ENCODE peak calls at places on chromosomes 4 and X, in seven cellular contexts. One of them, this sample, is unnamed.

GRCh38 chrX:94635003-94635402 is 961.0 kb downstream of the FAM133A start:
- DNase-seq in K562: no peak
- DNase-seq in HepG2: no peak
- DNase-seq in GM12892: no peak
- DNase-seq in H1: no peak
- DNase-seq in GM12878: no peak
- DNase-seq in SK-N-SH: no peak
- DNase-seq in this sample: no peak

GRCh38 chr4:108036252-108036651 is 46.6 kb downstream of the HADH start:
- DNase-seq in H1: no peak
- DNase-seq in SK-N-SH: no peak
- DNase-seq in HepG2: no peak
- DNase-seq in GM12878: no peak
- DNase-seq in K562: no peak
- DNase-seq in GM12892: peak
- DNase-seq in this sample: peak

GRCh38 chr4:4443821-4444220 is 56.9 kb downstream of the NSG1 start:
- DNase-seq in HepG2: no peak
- DNase-seq in H1: no peak
- DNase-seq in SK-N-SH: no peak
- DNase-seq in GM12878: no peak
- DNase-seq in GM12892: no peak
- DNase-seq in K562: peak
- DNase-seq in this sample: no peak

GRCh38 chrX:150094996-150095395 is 156.7 kb upstream of the EOLA2 start:
- DNase-seq in SK-N-SH: no peak
- DNase-seq in GM12892: no peak
- DNase-seq in HepG2: no peak
- DNase-seq in GM12878: no peak
- DNase-seq in K562: no peak
- DNase-seq in H1: no peak
- DNase-seq in this sample: no peak

GRCh38 chr4:88078592-88078991 is 71.2 kb downstream of the PKD2 start:
- DNase-seq in K562: no peak
- DNase-seq in HepG2: no peak
- DNase-seq in GM12892: no peak
- DNase-seq in GM12878: no peak
- DNase-seq in SK-N-SH: no peak
- DNase-seq in H1: no peak
- DNase-seq in this sample: no peak

GRCh38 chr4:169115897-169116254 is 105.8 kb upstream of the CBR4 start:
- DNase-seq in H1: no peak
- DNase-seq in GM12892: no peak
- DNase-seq in K562: no peak
- DNase-seq in SK-N-SH: no peak
- DNase-seq in HepG2: no peak
- DNase-seq in GM12878: no peak
- DNase-seq in this sample: no peak

GRCh38 chr4:151322565-151322964 is 2.8 kb downstream of the SH3D19 start:
- DNase-seq in H1: no peak
- DNase-seq in GM12892: no peak
- DNase-seq in SK-N-SH: no peak
- DNase-seq in GM12878: no peak
- DNase-seq in K562: no peak
- DNase-seq in HepG2: no peak
- DNase-seq in this sample: no peak

GRCh38 chrX:66039916-66040315 is at the start of gene VSIG4:
- DNase-seq in K562: no peak
- DNase-seq in GM12892: no peak
- DNase-seq in HepG2: no peak
- DNase-seq in H1: no peak
- DNase-seq in GM12878: no peak
- DNase-seq in SK-N-SH: no peak
- DNase-seq in this sample: no peak

GRCh38 chr4:151035321-151035720 is 20.2 kb upstream of the LRBA start:
- DNase-seq in K562: no peak
- DNase-seq in HepG2: peak
- DNase-seq in SK-N-SH: no peak
- DNase-seq in GM12892: no peak
- DNase-seq in H1: no peak
- DNase-seq in GM12878: no peak
- DNase-seq in this sample: no peak

GRCh38 chr4:36242629-36243354 is 1.5 kb downstream of the ARAP2 start:
- DNase-seq in HepG2: no peak
- DNase-seq in GM12878: no peak
- DNase-seq in H1: no peak
- DNase-seq in GM12892: no peak
- DNase-seq in SK-N-SH: no peak
- DNase-seq in K562: no peak
- DNase-seq in this sample: no peak

GRCh38 chr4:70714061-70714468 is 7.7 kb upstream of the RUFY3 start:
- DNase-seq in HepG2: peak
- DNase-seq in GM12892: no peak
- DNase-seq in SK-N-SH: no peak
- DNase-seq in H1: no peak
- DNase-seq in K562: no peak
- DNase-seq in GM12878: no peak
- DNase-seq in this sample: no peak

GRCh38 chr4:148210661-148211060 is 231.6 kb downstream of the NR3C2 start:
- DNase-seq in HepG2: no peak
- DNase-seq in SK-N-SH: no peak
- DNase-seq in H1: no peak
- DNase-seq in GM12878: no peak
- DNase-seq in GM12892: no peak
- DNase-seq in K562: no peak
- DNase-seq in this sample: no peak

GRCh38 chr4:77651820-77652219 is 46.2 kb downstream of the CXCL13 start:
- DNase-seq in SK-N-SH: no peak
- DNase-seq in GM12878: no peak
- DNase-seq in HepG2: no peak
- DNase-seq in K562: no peak
- DNase-seq in H1: no peak
- DNase-seq in GM12892: no peak
- DNase-seq in this sample: no peak

GRCh38 chrX:74788545-74789086 is 136.6 kb downstream of the NEXMIF start:
- DNase-seq in SK-N-SH: peak
- DNase-seq in H1: no peak
- DNase-seq in HepG2: no peak
- DNase-seq in K562: no peak
- DNase-seq in GM12892: no peak
- DNase-seq in GM12878: no peak
- DNase-seq in this sample: no peak

GRCh38 chrX:121558886-121559285 is 511.5 kb downstream of the GLUD2 start:
- DNase-seq in SK-N-SH: no peak
- DNase-seq in GM12892: no peak
- DNase-seq in GM12878: no peak
- DNase-seq in H1: no peak
- DNase-seq in HepG2: no peak
- DNase-seq in K562: no peak
- DNase-seq in this sample: no peak

GRCh38 chrX:71626576-71626975 is 8.3 kb upstream of the CXCR3 start:
- DNase-seq in H1: no peak
- DNase-seq in GM12892: no peak
- DNase-seq in HepG2: no peak
- DNase-seq in K562: peak
- DNase-seq in SK-N-SH: no peak
- DNase-seq in GM12878: no peak
- DNase-seq in this sample: no peak

GRCh38 chr4:184157322-184157721 is 60.4 kb downstream of the ENPP6 start:
- DNase-seq in GM12878: no peak
- DNase-seq in SK-N-SH: no peak
- DNase-seq in HepG2: no peak
- DNase-seq in H1: no peak
- DNase-seq in GM12892: no peak
- DNase-seq in K562: no peak
- DNase-seq in this sample: no peak

GRCh38 chr4:184151988-184152485 is 65.6 kb downstream of the ENPP6 start:
- DNase-seq in GM12878: no peak
- DNase-seq in HepG2: no peak
- DNase-seq in GM12892: no peak
- DNase-seq in K562: no peak
- DNase-seq in SK-N-SH: no peak
- DNase-seq in H1: no peak
- DNase-seq in this sample: no peak

GRCh38 chr4:184150102-184150839 is 67.4 kb downstream of the ENPP6 start:
- DNase-seq in GM12878: no peak
- DNase-seq in GM12892: no peak
- DNase-seq in K562: no peak
- DNase-seq in H1: no peak
- DNase-seq in SK-N-SH: no peak
- DNase-seq in HepG2: peak
- DNase-seq in this sample: no peak

GRCh38 chr4:184153781-184154542 is 63.7 kb downstream of the ENPP6 start:
- DNase-seq in GM12892: no peak
- DNase-seq in GM12878: no peak
- DNase-seq in K562: no peak
- DNase-seq in HepG2: no peak
- DNase-seq in H1: no peak
- DNase-seq in SK-N-SH: no peak
- DNase-seq in this sample: no peak

GRCh38 chr4:184156169-184156568 is 61.5 kb downstream of the ENPP6 start:
- DNase-seq in H1: no peak
- DNase-seq in HepG2: no peak
- DNase-seq in SK-N-SH: no peak
- DNase-seq in K562: no peak
- DNase-seq in GM12878: no peak
- DNase-seq in GM12892: no peak
- DNase-seq in this sample: no peak
- TF ChIP-seq POLR2AphosphoS5 in H1: no peak
- TF ChIP-seq POLR2AphosphoS5 in HepG2: no peak
- TF ChIP-seq POLR2AphosphoS5 in SK-N-SH: no peak
- TF ChIP-seq POLR2AphosphoS5 in K562: no peak
- TF ChIP-seq POLR2AphosphoS5 in GM12878: no peak
- TF ChIP-seq POLR2AphosphoS5 in GM12892: no peak
- TF ChIP-seq POLR2AphosphoS5 in this sample: no peak

GRCh38 chrX:39985551-39985950 is 112.2 kb downstream of the BCOR start:
- DNase-seq in HepG2: peak
- DNase-seq in H1: no peak
- DNase-seq in SK-N-SH: no peak
- DNase-seq in K562: no peak
- DNase-seq in GM12878: no peak
- DNase-seq in GM12892: no peak
- DNase-seq in this sample: no peak

GRCh38 chrX:39982927-39983326 is 114.8 kb downstream of the BCOR start:
- DNase-seq in HepG2: no peak
- DNase-seq in H1: no peak
- DNase-seq in SK-N-SH: no peak
- DNase-seq in K562: no peak
- DNase-seq in GM12892: no peak
- DNase-seq in GM12878: no peak
- DNase-seq in this sample: no peak

GRCh38 chrX:39983715-39984114 is 114.0 kb downstream of the BCOR start:
- DNase-seq in GM12892: no peak
- DNase-seq in HepG2: no peak
- DNase-seq in SK-N-SH: no peak
- DNase-seq in K562: no peak
- DNase-seq in GM12878: no peak
- DNase-seq in H1: no peak
- DNase-seq in this sample: no peak

GRCh38 chrX:39985116-39985515 is 112.6 kb downstream of the BCOR start:
- DNase-seq in HepG2: no peak
- DNase-seq in SK-N-SH: no peak
- DNase-seq in GM12878: no peak
- DNase-seq in H1: no peak
- DNase-seq in K562: no peak
- DNase-seq in GM12892: no peak
- DNase-seq in this sample: no peak

DNA sequence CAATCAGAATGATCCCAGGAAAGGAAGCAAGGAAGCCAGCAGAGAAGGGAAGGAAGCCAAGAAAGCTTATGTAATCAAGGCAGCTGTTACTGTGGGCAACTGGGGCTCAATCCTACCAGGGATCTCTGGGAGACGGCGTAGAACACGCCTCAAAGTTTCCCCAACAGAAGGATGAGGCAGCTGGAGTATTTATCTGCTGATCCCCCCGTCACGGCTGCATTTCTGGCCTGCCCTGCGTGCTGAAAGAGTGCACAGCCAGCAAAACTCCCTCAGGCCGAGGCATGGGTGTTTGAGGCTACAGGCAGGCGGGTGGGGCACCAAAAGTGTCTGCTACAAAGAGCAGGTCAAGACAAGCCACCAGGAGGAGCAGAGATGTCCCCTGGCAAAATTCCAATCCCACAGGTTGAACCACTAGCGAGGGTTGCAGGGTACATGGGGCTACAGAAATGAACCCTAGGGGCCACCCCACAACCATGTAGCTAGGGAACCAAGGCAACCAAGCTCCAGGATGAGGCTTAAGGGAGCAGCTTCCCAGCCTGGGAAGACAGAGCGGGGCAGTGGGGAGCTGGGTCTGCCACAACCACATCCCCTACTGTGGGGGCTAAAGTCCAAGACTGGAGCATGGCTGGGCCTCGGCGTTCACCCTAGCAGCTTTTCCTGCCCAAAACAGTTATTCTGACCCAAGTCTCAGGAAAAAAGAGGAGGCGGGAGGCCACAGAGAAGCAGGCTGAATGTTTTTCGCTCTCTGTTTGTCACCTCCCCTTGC is 113.4 kb downstream of the BCOR start:
- DNase-seq in K562: peak
- DNase-seq in GM12878: peak
- DNase-seq in H1: no peak
- DNase-seq in SK-N-SH: no peak
- DNase-seq in GM12892: no peak
- DNase-seq in HepG2: no peak
- DNase-seq in this sample: no peak
- TF ChIP-seq TAF1 in K562: no peak
- TF ChIP-seq TAF1 in GM12878: no peak
- TF ChIP-seq TAF1 in H1: no peak
- TF ChIP-seq TAF1 in SK-N-SH: no peak
- TF ChIP-seq TAF1 in GM12892: no peak
- TF ChIP-seq TAF1 in HepG2: no peak
- TF ChIP-seq TAF1 in this sample: no peak

DNA sequence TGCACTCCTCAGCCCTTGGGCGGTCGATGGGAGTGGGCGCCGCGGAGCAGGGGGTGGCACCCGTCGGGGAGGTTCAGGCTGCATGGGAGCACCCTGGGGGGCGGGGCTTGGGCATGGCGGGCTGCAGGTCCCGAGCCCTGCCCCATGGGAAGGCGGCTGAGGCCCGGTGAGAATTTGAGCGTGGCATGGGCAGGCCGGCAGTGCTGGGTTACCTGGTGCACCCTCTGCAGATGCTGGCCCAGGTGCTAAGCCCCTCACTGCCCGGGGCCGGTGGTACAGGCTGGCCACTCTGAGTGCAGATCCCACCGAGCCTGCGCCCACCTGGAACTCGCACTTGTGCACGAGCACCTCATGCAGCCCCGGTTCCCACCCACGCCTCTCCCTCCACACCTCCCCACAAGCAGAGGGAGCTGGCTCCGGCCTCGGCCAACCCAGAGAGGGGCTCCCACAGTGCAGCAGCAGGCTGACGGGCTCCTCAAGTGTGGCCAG is 556.3 kb downstream of the GALNTL6 start:
- DNase-seq in SK-N-SH: no peak
- DNase-seq in H1: no peak
- DNase-seq in GM12878: no peak
- DNase-seq in K562: no peak
- DNase-seq in HepG2: no peak
- DNase-seq in GM12892: no peak
- DNase-seq in this sample: no peak
- TF ChIP-seq POLR2AphosphoS5 in SK-N-SH: no peak
- TF ChIP-seq POLR2AphosphoS5 in H1: no peak
- TF ChIP-seq POLR2AphosphoS5 in GM12878: no peak
- TF ChIP-seq POLR2AphosphoS5 in K562: no peak
- TF ChIP-seq POLR2AphosphoS5 in HepG2: no peak
- TF ChIP-seq POLR2AphosphoS5 in GM12892: no peak
- TF ChIP-seq POLR2AphosphoS5 in this sample: no peak

GRCh38 chr4:155745984-155746383 is 12.8 kb upstream of the GUCY1B1 start:
- DNase-seq in K562: no peak
- DNase-seq in H1: no peak
- DNase-seq in GM12878: no peak
- DNase-seq in HepG2: no peak
- DNase-seq in GM12892: no peak
- DNase-seq in SK-N-SH: no peak
- DNase-seq in this sample: no peak
- TF ChIP-seq TAF1 in K562: no peak
- TF ChIP-seq TAF1 in H1: no peak
- TF ChIP-seq TAF1 in GM12878: no peak
- TF ChIP-seq TAF1 in HepG2: no peak
- TF ChIP-seq TAF1 in GM12892: no peak
- TF ChIP-seq TAF1 in SK-N-SH: no peak
- TF ChIP-seq TAF1 in this sample: no peak

This sample was measured in GM12891.